ENCODE peak calls at places on chromosome 16, in five cellular contexts. L is GM23338, U is Panc1, S is HCT116, E is prostate gland. C is an unnamed sample.

GRCh38 chr16:23288209-23288608 is 13.9 kb upstream of the SCNN1B start:
- DNase-seq in L (no peak), E (no peak), S (no peak), U (no peak), C (no peak)

GRCh38 chr16:49837673-49838360 is 18.1 kb downstream of the ZNF423 start:
- DNase-seq in L (no peak), S (no peak), E (no peak), U (no peak), C (no peak)

GRCh38 chr16:53052519-53053501 is at the start of gene CHD9NB:
- DNase-seq in E (peak; percentile 87), S (peak; percentile 73), U (no peak), L (no peak), C (no peak)

GRCh38 chr16:54287758-54288591 is 1.4 kb upstream of the IRX3 start:
- DNase-seq in U (no peak), S (no peak), E (no peak), L (peak; percentile 30), C (no peak)

GRCh38 chr16:8931864-8932263 is 31.8 kb downstream of the USP7 start:
- DNase-seq in U (no peak), S (no peak), E (peak; percentile 22), L (peak; percentile 88), C (no peak)

GRCh38 chr16:1614226-1615102 is 2.3 kb downstream of the CRAMP1 start:
- DNase-seq in L (peak; percentile 65), S (no peak), U (no peak), E (peak; percentile 18), C (no peak)

GRCh38 chr16:8070501-8070900 is 519.8 kb downstream of the TMEM114 start:
- DNase-seq in L (no peak), E (no peak), S (no peak), U (no peak), C (no peak)

GRCh38 chr16:73390936-73391335 is 343.0 kb upstream of the ZFHX3 start:
- DNase-seq in L (no peak), E (no peak), S (no peak), U (no peak), C (no peak)

GRCh38 chr16:20004931-20005330 is 68.8 kb downstream of the GPR139 start:
- DNase-seq in U (no peak), E (no peak), L (peak; percentile 85), S (no peak), C (no peak)

GRCh38 chr16:67565470-67566100 is 3.3 kb downstream of the CTCF start:
- DNase-seq in U (no peak), S (no peak), E (no peak), L (no peak), C (no peak)
- H3K4me3 ChIP-seq in U (no peak overlapping the region), S (no peak overlapping the region), E (no peak overlapping the region), L (no peak overlapping the region), C (no peak overlapping the region)

DNA sequence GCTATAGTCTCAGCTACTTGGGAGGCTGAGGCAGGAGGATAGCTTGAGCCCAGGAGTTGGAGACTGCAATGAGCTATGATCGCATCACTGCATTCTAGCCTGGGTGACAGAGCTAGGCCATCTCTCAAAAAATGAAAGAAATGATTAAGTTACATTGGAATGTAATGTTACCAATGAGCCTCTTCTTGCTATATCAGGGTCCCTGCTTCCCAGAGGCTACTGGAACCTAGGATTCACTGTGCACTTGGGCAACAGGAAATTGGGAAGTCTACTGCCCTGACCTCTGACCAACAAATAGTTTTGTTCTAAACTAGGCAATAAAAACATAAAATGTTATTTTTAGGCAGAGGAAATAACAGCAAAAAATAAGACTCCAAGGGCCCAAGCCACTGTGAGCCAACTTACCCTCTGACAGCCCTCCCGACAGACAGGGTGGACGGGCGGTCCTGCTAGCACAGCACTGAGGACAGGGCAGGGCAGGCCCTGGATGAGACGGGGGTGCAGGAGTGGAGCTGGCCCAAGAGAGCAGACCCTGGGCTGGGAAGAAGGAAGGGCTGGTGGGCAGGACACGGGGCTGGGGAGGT is 27.5 kb downstream of the NSMCE1 start:
- DNase-seq in S (no peak), E (no peak), U (no peak), L (no peak), C (peak; percentile 83)
- H3K27ac ChIP-seq in S (no peak overlapping the region), E (no peak overlapping the region), U (no peak overlapping the region), L (no peak overlapping the region), C (peak overlapping the region; percentile 83)

GRCh38 chr16:3020604-3021448 is 658 bp downstream of the TNFRSF12A start:
- DNase-seq in U (peak; percentile 69), E (peak; percentile 73), S (peak; percentile 66), L (peak; percentile 95), C (no peak)

GRCh38 chr16:3020247-3020603 is at the start of gene TNFRSF12A:
- DNase-seq in L (peak; percentile 92), U (no peak), E (peak; percentile 63), S (peak; percentile 49), C (no peak)

GRCh38 chr16:3022697-3023414 is 886 bp downstream of the HCFC1R1 start:
- DNase-seq in S (no peak), L (no peak), E (no peak), U (no peak), C (no peak)

GRCh38 chr16:3022208-3022696 is 1.5 kb downstream of the HCFC1R1 start:
- DNase-seq in U (peak; percentile 84), E (peak; percentile 86), S (peak; percentile 82), L (peak; percentile 91), C (peak; percentile 96)

GRCh38 chr16:3021449-3022207 is 1.5 kb downstream of the TNFRSF12A start:
- DNase-seq in E (peak; percentile 57), S (peak; percentile 82), U (peak; percentile 68), L (peak; percentile 97), C (no peak)
- TF ChIP-seq POLR2AphosphoS5 in E (no peak), S (no peak), U (peak; percentile 5), L (no peak), C (no peak)

DNA sequence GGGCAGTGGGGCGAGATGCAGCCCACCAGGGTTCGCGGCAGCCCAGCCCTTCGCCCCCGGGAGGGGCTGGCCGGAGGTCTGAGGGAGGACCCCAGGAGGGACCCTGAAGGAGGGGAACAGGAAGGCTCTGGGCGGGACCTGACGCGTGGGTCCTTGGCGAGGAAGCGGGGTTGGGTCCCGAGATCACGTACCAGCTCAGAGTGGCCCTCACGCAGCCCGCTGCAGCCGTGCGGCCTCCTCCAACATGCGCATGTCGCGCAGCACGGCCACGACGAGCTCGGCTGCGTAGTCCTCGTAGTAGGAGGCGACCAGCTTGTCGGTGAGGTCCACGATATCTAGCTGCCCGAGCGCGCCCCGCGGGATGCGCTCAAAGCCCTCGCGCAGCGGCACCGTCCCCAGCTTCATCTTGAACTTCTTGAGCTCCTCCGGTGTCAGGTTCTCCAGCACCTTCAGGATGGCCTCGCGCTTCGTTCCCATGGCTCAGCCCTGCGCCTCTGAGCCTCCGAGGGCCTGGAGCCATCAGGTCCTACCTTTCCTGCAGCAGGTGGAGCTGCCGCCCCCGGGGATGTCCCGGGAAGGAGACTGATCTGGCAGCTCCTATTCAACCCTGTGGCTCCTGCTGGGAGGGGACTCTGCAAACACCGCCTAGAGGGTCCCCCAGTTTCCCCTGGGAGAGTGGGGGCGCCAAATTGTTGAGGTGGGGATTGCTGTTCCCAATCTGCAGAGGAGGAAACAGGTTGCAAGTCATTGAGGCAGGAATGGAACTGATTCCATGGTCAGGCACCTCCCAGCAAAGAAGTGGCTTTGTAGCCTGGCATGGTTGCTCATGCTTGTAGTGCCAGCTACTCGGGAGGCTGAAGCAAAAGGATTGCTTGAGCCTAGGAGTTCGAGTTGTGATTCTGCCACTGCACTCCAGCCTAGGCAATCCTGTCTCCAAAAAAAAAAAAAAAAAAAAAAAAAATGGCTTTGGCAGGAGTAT is at the start of gene PYDC1:
- DNase-seq in L (peak; percentile 73), S (no peak), E (no peak), U (no peak), C (no peak)
- H3K4me3 ChIP-seq in L (peak within 1 kb of the TSS; percentile 77), S (no peak within 1 kb of the TSS), E (no peak within 1 kb of the TSS), U (peak within 1 kb of the TSS; percentile 53), C (peak within 1 kb of the TSS; percentile 43)

DNA sequence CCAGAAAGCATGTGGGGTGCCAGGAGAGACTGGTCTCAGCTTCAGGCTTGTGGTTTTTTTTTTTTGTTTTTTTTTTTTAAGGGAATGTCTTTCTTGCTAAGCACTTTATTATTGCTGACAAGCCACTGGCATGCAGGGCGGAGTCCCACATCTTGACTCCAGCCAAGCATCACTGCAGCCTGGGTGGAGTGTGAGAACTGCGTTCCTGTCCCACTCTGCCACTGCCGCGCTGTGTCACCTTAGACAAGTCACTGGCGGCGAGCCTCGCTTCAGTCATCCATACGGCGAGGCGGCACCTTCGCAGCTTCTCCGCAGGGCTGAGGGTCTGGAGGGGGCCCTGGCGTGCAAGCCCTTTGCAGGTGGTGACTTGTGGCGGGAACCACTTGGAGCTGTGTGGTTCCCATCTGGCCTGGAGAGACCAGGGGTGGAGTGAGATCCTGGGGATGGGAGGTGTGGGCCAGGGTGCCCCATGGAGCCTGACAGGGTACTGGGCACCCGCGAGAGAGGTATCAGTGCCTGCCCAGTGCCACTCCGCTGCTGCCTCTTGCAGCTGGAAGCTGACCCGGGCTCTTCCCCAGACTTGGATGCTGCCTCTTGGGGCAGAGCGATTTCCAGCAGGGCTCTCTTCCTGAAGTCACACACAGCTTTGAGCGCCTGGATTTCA is 99.1 kb upstream of the CIBAR2 start:
- DNase-seq in S (no peak), E (no peak), L (no peak), U (no peak), C (no peak)
- H3K27ac ChIP-seq in S (no peak overlapping the region), E (no peak overlapping the region), L (no peak overlapping the region), U (no peak overlapping the region), C (no peak overlapping the region)

GRCh38 chr16:22190169-22191088 is 15.6 kb upstream of the EEF2K start:
- DNase-seq in E (peak; percentile 100), S (peak; percentile 99), L (peak; percentile 99), U (peak; percentile 99), C (peak; percentile 100)

GRCh38 chr16:22188267-22188594 is 17.8 kb upstream of the EEF2K start:
- DNase-seq in E (no peak), L (no peak), U (no peak), S (no peak), C (no peak)

GRCh38 chr16:22186517-22186916 is 19.6 kb upstream of the EEF2K start:
- DNase-seq in E (no peak), L (peak; percentile 85), S (no peak), U (no peak), C (no peak)

GRCh38 chr16:22189473-22190168 is 16.5 kb upstream of the EEF2K start:
- DNase-seq in U (no peak), L (peak; percentile 59), S (no peak), E (peak; percentile 88), C (peak; percentile 94)

GRCh38 chr16:22188595-22189442 is 17.3 kb upstream of the EEF2K start:
- DNase-seq in U (no peak), S (peak; percentile 70), E (peak; percentile 86), L (peak; percentile 87), C (no peak)
- TF ChIP-seq POLR2AphosphoS5 in U (no peak), S (no peak), E (peak; percentile 81), L (no peak), C (no peak)

DNA sequence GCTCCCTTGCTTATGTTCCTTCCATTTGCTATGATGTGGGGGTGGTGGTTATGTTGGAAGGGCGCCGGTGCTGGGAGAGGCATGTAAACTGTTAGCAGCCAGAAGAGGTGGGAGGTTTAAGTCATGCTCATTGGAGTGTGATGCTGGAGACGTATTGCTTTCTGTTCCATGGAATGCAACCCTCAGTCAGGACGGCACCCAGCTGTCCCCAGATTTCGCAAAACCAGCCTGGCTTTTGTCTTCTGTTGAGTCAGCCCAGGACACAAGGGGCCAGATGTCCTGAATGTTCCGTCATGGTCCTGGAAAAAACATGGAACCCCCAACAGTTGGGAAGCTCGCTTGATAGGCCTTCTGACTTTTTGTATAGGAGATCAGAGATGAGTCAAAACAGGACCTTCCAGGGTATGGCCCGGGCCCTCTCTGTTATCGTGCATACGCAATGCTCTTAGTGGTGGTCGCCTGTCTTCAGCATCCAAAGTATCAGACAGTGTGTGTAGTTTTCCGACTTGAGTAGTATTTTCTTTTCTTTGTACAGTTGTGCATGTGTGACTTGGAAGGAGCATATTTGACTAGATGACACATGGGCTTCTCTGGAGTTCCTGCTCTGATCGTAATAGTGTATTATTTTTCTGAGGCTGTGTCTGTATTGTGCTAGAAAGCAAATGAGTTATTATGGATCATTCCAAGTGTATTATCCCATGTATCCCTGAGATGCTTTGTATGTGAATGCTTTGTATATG is 201.9 kb downstream of the SNX29 start:
- DNase-seq in S (no peak), U (no peak), E (no peak), L (no peak), C (no peak)
- H3K4me3 ChIP-seq in S (no peak overlapping the region), U (no peak overlapping the region), E (no peak overlapping the region), L (no peak overlapping the region), C (no peak overlapping the region)

C was measured in vagina.